ENCODE peak calls at places on chromosome 12, in nine cellular contexts. H is CD4-positive, alpha-beta T cell; T is HepG2; O is keratinocyte; I is mammary epithelial cell; X is GM23338; K is CD8-positive, alpha-beta memory T cell; Y is ovary; N is suprapubic skin. S is an unnamed sample.

GRCh38 chr12:62438098-62438692 is 28.4 kb upstream of the MON2 start:
- DNase-seq in H (peak), T (peak), O (peak), I (peak), X (peak), K (peak), Y (peak), N (no peak), S (no peak)

GRCh38 chr12:20030847-20031246 is 337.5 kb upstream of the PDE3A start:
- DNase-seq in H (no peak), T (no peak), O (no peak), I (no peak), X (peak), K (no peak), Y (no peak), N (no peak), S (no peak)

GRCh38 chr12:103986823-103987222 is 21.2 kb downstream of the TDG start:
- DNase-seq in H (no peak), T (no peak), O (no peak), I (no peak), X (no peak), K (no peak), Y (no peak), N (no peak), S (no peak)

GRCh38 chr12:19912996-19913395 is 455.3 kb upstream of the PDE3A start:
- DNase-seq in H (no peak), T (peak), O (no peak), I (no peak), X (no peak), K (no peak), Y (no peak), N (no peak), S (no peak)

GRCh38 chr12:53696285-53696654 is 20.4 kb upstream of the ATP5MC2 start:
- DNase-seq in H (no peak), T (peak), O (peak), I (peak), X (peak), K (no peak), Y (no peak), N (no peak), S (peak)

GRCh38 chr12:104964167-104964566 is 6.1 kb upstream of the SLC41A2 start:
- DNase-seq in H (no peak), T (no peak), O (no peak), I (no peak), X (no peak), K (no peak), Y (no peak), N (no peak), S (no peak)

GRCh38 chr12:52872644-52873384 is 24.0 kb upstream of the KRT78 start:
- DNase-seq in H (no peak), T (no peak), O (no peak), I (no peak), X (no peak), K (no peak), Y (no peak), N (no peak), S (no peak)

GRCh38 chr12:33825442-33825841 is 196.9 kb upstream of the ALG10 start:
- DNase-seq in H (no peak), T (no peak), O (no peak), I (peak), X (no peak), K (no peak), Y (no peak), N (no peak), S (no peak)

GRCh38 chr12:121774968-121775474 is 18.5 kb downstream of the RHOF start:
- DNase-seq in H (no peak), T (no peak), O (no peak), I (no peak), X (peak), K (no peak), Y (no peak), N (no peak), S (no peak)

GRCh38 chr12:121843236-121843982 is 15.2 kb downstream of the HPD start:
- DNase-seq in H (no peak), T (no peak), O (no peak), I (no peak), X (no peak), K (no peak), Y (no peak), N (no peak), S (no peak)

GRCh38 chr12:90695415-90695814 is 259.6 kb downstream of the CCER1 start:
- DNase-seq in H (no peak), T (no peak), O (no peak), I (no peak), X (no peak), K (no peak), Y (no peak), N (no peak), S (no peak)

GRCh38 chr12:102596016-102596415 is 115.7 kb upstream of the IGF1 start:
- DNase-seq in H (no peak), T (no peak), O (no peak), I (no peak), X (no peak), K (no peak), Y (no peak), N (no peak), S (no peak)

GRCh38 chr12:30753233-30753632 is 1.5 kb downstream of the CAPRIN2 start:
- DNase-seq in H (no peak), T (peak), O (no peak), I (peak), X (peak), K (no peak), Y (no peak), N (no peak), S (no peak)

GRCh38 chr12:80183939-80184338 is 84.6 kb downstream of the OTOGL start:
- DNase-seq in H (no peak), T (no peak), O (peak), I (peak), X (no peak), K (no peak), Y (no peak), N (no peak), S (no peak)

GRCh38 chr12:82225871-82226270 is 132.3 kb downstream of the CCDC59 start:
- DNase-seq in H (no peak), T (no peak), O (no peak), I (no peak), X (no peak), K (no peak), Y (no peak), N (no peak), S (no peak)

GRCh38 chr12:27340971-27341370 is 8.3 kb downstream of the BMAL2 start:
- DNase-seq in H (no peak), T (no peak), O (no peak), I (no peak), X (no peak), K (no peak), Y (no peak), N (no peak), S (no peak)

GRCh38 chr12:45168976-45169375 is 46.9 kb upstream of the ANO6 start:
- DNase-seq in H (no peak), T (no peak), O (no peak), I (no peak), X (no peak), K (no peak), Y (no peak), N (no peak), S (no peak)

GRCh38 chr12:117499759-117500485 is 138.5 kb upstream of the NOS1 start:
- DNase-seq in H (no peak), T (no peak), O (no peak), I (no peak), X (peak), K (no peak), Y (no peak), N (no peak), S (no peak)

DNA sequence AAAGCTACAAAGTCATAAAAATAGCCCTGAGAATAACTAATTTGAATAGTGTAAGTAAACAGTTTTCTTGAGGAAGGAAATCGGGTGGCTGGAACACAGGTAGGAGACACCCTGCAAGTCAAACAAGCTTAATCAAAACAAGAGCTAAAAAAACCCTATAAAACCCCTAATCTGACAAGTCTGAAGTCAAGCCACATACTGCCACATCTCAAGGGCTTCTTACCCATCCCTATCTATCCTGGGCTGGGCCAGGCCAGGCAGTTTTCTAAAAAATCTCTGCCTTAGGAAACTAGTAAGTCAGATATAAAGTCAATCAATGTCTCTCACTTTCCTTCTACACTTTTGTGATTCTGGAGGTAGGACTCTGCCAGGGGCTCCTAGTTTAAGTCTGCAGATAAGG is 15.3 kb downstream of the UBE2N start:
- DNase-seq in H (no peak), T (no peak), O (no peak), I (no peak), X (no peak), K (no peak), Y (no peak), N (no peak), S (no peak)
- H3K27ac ChIP-seq in H (no peak), T (no peak), O (no peak), I (no peak), X (peak), K (no peak), Y (no peak), N (no peak), S (no peak)

GRCh38 chr12:127504874-127505273 is 762.1 kb upstream of the TMEM132C start:
- DNase-seq in H (no peak), T (no peak), O (no peak), I (no peak), X (no peak), K (no peak), Y (no peak), N (no peak), S (no peak)

GRCh38 chr12:127507336-127507735 is 759.6 kb upstream of the TMEM132C start:
- DNase-seq in H (no peak), T (no peak), O (no peak), I (no peak), X (no peak), K (no peak), Y (no peak), N (no peak), S (no peak)

DNA sequence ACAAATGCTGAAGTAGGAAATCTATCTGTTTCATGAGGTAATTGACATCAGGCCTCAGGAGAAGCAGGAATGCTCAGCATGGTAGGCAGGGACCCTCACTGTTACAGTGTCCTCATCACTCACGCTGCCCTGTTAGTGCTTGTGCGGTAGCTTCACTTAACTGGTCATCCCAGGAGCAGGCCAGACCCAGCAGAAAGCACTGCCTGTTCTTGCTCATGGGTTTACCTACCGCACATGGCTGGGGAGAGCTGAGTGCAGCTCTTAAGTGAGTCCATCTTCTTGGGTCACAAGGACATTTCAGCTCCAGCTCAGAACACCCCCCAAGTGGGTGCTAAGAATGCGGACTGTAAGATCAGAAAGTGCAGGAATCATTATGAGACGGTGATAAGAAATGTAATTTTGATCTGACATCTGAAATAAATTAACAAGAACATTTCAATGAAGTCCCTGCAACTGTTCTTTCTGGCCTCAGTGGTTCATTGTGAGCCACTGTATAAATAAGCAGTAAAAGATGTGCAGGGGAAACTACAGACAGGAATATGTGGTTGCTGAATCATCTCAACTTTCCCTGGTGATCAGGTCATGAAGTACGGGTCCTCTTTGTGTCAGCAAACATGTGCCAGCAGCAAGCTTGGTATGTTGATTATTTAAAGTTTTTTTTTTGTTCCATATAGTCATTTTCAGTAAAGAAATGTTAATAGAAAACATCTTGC is 757.7 kb upstream of the TMEM132C start:
- DNase-seq in H (no peak), T (no peak), O (no peak), I (peak), X (no peak), K (no peak), Y (no peak), N (no peak), S (no peak)
- H3K27ac ChIP-seq in H (no peak), T (no peak), O (no peak), I (no peak), X (no peak), K (no peak), Y (no peak), N (no peak), S (no peak)

DNA sequence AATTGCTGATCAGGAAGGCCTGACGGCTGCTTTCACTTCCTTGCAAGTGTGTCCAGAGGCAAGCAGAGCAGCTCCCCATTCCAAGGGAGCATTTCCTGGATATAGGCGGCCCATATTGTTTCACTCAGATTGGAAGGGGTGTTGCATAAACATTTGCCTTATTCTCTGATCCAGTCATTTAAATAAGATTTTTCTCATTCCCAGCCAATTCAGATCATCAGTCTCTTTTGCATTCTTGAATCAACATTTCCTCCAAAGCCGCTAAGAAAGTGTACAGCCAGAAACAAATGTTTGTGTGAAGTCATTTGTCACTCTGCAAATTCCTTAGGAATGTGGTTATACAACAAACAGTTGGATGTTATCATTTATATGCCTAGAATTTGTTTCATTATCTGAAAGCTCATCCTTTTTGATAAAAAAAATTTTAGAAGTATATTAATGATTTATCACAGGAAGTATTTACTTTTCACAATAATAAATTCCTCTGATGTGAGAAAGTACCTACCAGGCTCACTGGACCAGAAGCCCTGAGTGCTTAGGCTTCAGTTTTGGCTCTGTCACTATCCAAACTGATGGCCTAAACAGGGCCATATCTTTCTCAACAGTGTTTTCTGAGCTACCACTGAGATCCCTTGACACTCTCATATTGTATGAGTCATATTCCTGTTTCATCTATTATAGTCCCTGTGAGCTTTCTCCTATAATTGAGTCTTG is 379.6 kb downstream of the CCDC91 start:
- DNase-seq in H (no peak), T (no peak), O (no peak), I (peak), X (no peak), K (no peak), Y (no peak), N (no peak), S (no peak)
- H3K27ac ChIP-seq in H (no peak), T (no peak), O (no peak), I (no peak), X (no peak), K (no peak), Y (no peak), N (peak), S (peak)

DNA sequence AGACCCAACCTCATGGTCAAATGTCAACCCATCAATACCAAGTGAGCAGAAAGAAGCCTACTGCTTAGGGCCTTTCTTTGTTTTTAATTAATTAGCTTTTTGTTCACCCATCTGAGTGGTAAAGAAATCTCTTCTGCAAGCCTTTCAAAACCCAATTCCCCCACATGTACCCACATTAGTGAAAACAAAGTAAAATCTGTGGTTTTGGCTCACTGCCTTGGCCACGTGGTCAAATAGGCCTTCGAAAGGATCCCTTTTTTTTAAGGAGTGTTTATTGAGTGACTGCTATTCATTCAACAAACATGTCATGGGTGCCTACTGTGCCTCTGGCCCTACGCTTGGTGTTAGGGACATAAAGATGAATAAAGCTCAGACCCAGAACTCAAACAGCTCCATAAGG is 160.1 kb downstream of the NUAK1 start:
- DNase-seq in H (no peak), T (no peak), O (no peak), I (peak), X (no peak), K (no peak), Y (no peak), N (no peak), S (no peak)
- H3K27ac ChIP-seq in H (no peak), T (no peak), O (no peak), I (no peak), X (no peak), K (no peak), Y (no peak), N (no peak), S (no peak)

DNA sequence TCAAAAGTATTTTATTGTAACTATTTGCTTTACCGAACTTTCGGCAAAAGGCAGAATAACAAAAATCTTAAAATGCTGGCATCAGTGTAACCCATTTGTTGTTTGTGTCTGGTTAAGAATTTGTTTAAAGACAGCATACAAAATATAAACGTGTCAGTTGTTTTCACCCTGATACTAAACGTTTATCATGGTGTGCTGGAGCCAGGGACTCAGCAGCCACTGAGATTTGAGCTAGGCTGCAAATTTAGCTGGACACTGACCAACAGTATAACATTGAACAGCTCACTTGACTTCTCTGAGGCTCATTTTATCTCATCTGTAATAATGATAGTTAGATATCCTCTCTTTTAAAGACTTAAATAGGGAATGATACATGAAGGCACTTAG is 183.7 kb downstream of the TMTC3 start:
- DNase-seq in H (no peak), T (no peak), O (no peak), I (no peak), X (no peak), K (no peak), Y (no peak), N (no peak), S (no peak)
- H3K27ac ChIP-seq in H (no peak), T (no peak), O (peak), I (peak), X (no peak), K (no peak), Y (no peak), N (no peak), S (peak)

GRCh38 chr12:111443086-111443485 is 37.4 kb downstream of the SH2B3 start:
- DNase-seq in H (no peak), T (no peak), O (no peak), I (no peak), X (no peak), K (no peak), Y (no peak), N (peak), S (no peak)

GRCh38 chr12:111443586-111443985 is 37.9 kb downstream of the SH2B3 start:
- DNase-seq in H (no peak), T (no peak), O (no peak), I (peak), X (no peak), K (no peak), Y (no peak), N (peak), S (peak)

GRCh38 chr12:111441107-111441928 is 35.6 kb downstream of the SH2B3 start:
- DNase-seq in H (no peak), T (no peak), O (no peak), I (no peak), X (no peak), K (no peak), Y (no peak), N (no peak), S (no peak)

GRCh38 chr12:111444314-111444705 is 38.6 kb downstream of the SH2B3 start:
- DNase-seq in H (no peak), T (no peak), O (no peak), I (peak), X (no peak), K (no peak), Y (no peak), N (peak), S (no peak)

GRCh38 chr12:111442301-111443045 is 36.8 kb downstream of the SH2B3 start:
- DNase-seq in H (no peak), T (no peak), O (no peak), I (no peak), X (no peak), K (no peak), Y (no peak), N (no peak), S (no peak)
- H3K27ac ChIP-seq in H (peak), T (no peak), O (no peak), I (no peak), X (peak), K (no peak), Y (no peak), N (no peak), S (peak)

GRCh38 chr12:17370621-17371020 is 719.4 kb downstream of the RERGL start:
- DNase-seq in H (no peak), T (no peak), O (no peak), I (no peak), X (no peak), K (no peak), Y (no peak), N (no peak), S (no peak)
- H3K27ac ChIP-seq in H (no peak), T (no peak), O (no peak), I (no peak), X (no peak), K (no peak), Y (no peak), N (no peak), S (no peak)

DNA sequence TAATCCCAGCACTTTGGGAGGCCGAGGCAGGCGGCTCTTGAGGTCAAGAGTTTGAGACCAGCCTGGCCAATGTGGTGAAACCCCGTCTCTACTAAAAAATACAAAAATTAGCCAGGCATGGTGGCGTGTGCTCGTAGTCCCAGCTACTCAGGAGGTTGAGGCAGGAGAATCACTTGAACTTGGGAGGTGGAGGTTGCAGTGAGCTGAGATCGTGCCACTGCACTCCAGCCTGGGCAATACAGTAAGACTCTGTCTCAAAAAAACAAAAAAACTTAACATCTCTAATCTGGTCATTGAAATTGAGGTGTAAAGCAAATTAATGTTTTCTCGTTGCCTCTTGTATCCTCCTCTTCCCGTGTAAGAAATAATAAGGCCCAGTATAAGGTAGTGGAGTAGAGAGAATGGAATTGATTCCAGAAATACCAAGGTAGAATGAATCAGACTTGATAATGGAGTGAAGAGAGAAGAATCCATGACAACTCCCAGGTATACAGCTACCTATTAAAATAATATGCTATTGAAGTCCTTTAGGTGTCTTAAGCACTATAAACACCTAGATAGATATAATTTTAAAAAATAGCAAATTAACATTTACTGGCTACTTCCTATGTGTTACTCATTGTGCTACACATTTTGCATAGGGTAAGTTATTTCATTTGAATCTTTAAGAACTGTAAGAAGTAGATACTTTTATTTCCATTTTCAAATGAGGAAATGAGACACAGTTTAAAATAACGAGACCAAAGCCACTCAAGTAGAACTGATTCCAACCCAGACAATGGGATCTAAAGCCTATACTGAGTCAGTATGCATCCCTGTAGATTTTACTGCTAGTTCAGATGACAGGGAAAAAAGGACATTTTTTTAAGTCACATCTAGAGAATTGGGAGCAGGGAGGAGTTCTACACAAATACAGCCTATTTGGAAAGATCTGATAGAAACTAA is 23.2 kb downstream of the RAP1B start:
- DNase-seq in H (no peak), T (no peak), O (no peak), I (no peak), X (no peak), K (no peak), Y (no peak), N (no peak), S (no peak)
- H3K27ac ChIP-seq in H (no peak), T (no peak), O (no peak), I (no peak), X (no peak), K (no peak), Y (no peak), N (no peak), S (no peak)

S was measured in epithelial cell of prostate.